ENCODE peak calls at places on chromosomes 3 and 15, in four cellular contexts. One of them, this sample, is unnamed.

GRCh38 chr3:138213373-138214085 is 26.4 kb downstream of the ARMC8 start:
- DNase-seq in A549: no peak
- DNase-seq in HepG2: no peak
- DNase-seq in SK-N-SH: no peak
- DNase-seq in this sample: no peak

GRCh38 chr15:101431301-101431700 is 58.2 kb downstream of the PCSK6 start:
- DNase-seq in SK-N-SH: no peak
- DNase-seq in A549: no peak
- DNase-seq in HepG2: no peak
- DNase-seq in this sample: no peak

GRCh38 chr15:63494406-63494805 is 10.0 kb upstream of the USP3 start:
- DNase-seq in HepG2: no peak
- DNase-seq in SK-N-SH: no peak
- DNase-seq in A549: no peak
- DNase-seq in this sample: no peak

GRCh38 chr3:54533856-54534255 is 394.0 kb downstream of the LRTM1 start:
- DNase-seq in HepG2: peak
- DNase-seq in SK-N-SH: no peak
- DNase-seq in A549: no peak
- DNase-seq in this sample: no peak

GRCh38 chr3:74089854-74090253 is 465.1 kb upstream of the PDZRN3 start:
- DNase-seq in HepG2: no peak
- DNase-seq in SK-N-SH: no peak
- DNase-seq in A549: no peak
- DNase-seq in this sample: no peak

GRCh38 chr3:80244390-80244789 is 476.6 kb upstream of the ROBO1 start:
- DNase-seq in HepG2: no peak
- DNase-seq in SK-N-SH: no peak
- DNase-seq in A549: no peak
- DNase-seq in this sample: no peak

GRCh38 chr3:108818404-108818803 is 4.2 kb upstream of the TRAT1 start:
- DNase-seq in SK-N-SH: peak
- DNase-seq in A549: no peak
- DNase-seq in HepG2: peak
- DNase-seq in this sample: no peak

GRCh38 chr3:196641278-196642058 is 2.0 kb downstream of the NRROS start:
- DNase-seq in SK-N-SH: no peak
- DNase-seq in A549: no peak
- DNase-seq in HepG2: no peak
- DNase-seq in this sample: no peak

GRCh38 chr3:171132873-171133272 is 106.4 kb upstream of the SLC2A2 start:
- DNase-seq in A549: no peak
- DNase-seq in HepG2: no peak
- DNase-seq in SK-N-SH: no peak
- DNase-seq in this sample: no peak

GRCh38 chr15:57060799-57061198 is 142.4 kb downstream of the TCF12 start:
- DNase-seq in HepG2: peak
- DNase-seq in A549: no peak
- DNase-seq in SK-N-SH: no peak
- DNase-seq in this sample: no peak

GRCh38 chr15:61205427-61205826 is 23.7 kb downstream of the RORA start:
- DNase-seq in SK-N-SH: no peak
- DNase-seq in HepG2: no peak
- DNase-seq in A549: no peak
- DNase-seq in this sample: no peak

GRCh38 chr3:151347432-151347831 is 18.1 kb upstream of the P2RY13 start:
- DNase-seq in SK-N-SH: no peak
- DNase-seq in HepG2: no peak
- DNase-seq in A549: no peak
- DNase-seq in this sample: no peak

GRCh38 chr3:149174901-149175300 is 45.5 kb downstream of the HPS3 start:
- DNase-seq in HepG2: no peak
- DNase-seq in A549: no peak
- DNase-seq in SK-N-SH: no peak
- DNase-seq in this sample: peak

GRCh38 chr15:67613708-67614107 is 71.2 kb downstream of the MAP2K5 start:
- DNase-seq in A549: peak
- DNase-seq in SK-N-SH: no peak
- DNase-seq in HepG2: no peak
- DNase-seq in this sample: no peak

GRCh38 chr3:123489400-123490004 is 40.6 kb upstream of the ADCY5 start:
- DNase-seq in A549: peak
- DNase-seq in SK-N-SH: peak
- DNase-seq in HepG2: peak
- DNase-seq in this sample: no peak

GRCh38 chr15:60582370-60583036 is 103.6 kb upstream of the ICE2 start:
- DNase-seq in SK-N-SH: no peak
- DNase-seq in HepG2: peak
- DNase-seq in A549: no peak
- DNase-seq in this sample: no peak

GRCh38 chr3:190486201-190486865 is 27.6 kb upstream of the IL1RAP start:
- DNase-seq in A549: no peak
- DNase-seq in HepG2: no peak
- DNase-seq in SK-N-SH: no peak
- DNase-seq in this sample: no peak

GRCh38 chr3:113088616-113089015 is 97.8 kb downstream of the GTPBP8 start:
- DNase-seq in HepG2: no peak
- DNase-seq in A549: no peak
- DNase-seq in SK-N-SH: no peak
- DNase-seq in this sample: no peak

DNA sequence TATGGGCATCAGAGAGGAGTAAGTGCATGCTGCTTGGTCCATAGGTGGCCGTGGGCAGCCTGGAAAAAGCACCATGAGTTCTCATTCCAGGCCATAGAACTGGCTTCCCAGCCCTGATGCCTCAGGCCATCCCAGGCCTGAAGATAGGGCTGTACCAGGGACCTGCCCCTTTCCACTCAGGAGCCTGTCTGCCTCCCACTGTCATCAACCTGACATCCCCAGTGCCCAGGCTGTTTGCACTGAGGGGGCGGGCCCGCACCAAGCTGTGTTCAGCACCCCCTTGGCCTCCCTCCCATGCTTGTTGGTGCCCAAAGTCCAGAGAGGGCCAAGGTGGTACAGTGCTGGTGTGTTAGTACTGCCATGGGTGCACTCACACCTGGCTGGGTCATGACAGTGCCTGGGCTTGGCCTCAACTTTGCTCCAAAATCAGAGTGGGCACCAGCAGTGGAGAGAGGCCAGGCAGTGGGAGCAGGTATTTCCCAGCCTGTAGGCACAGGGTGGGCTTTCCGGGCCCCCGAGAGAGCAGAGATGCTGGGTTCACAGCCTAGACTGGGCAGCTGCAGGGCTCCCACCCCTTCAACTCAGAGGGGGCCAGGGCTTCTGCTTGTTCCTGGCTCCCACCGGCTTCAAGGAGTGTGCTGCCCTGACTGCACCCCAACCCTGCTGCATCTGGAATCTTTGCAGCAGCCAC is 556.1 kb downstream of the SI start:
- DNase-seq in A549: no peak
- DNase-seq in HepG2: no peak
- DNase-seq in SK-N-SH: no peak
- DNase-seq in this sample: no peak
- TF ChIP-seq PBX3 in A549: no peak
- TF ChIP-seq PBX3 in HepG2: no peak
- TF ChIP-seq PBX3 in SK-N-SH: no peak
- TF ChIP-seq PBX3 in this sample: no peak

DNA sequence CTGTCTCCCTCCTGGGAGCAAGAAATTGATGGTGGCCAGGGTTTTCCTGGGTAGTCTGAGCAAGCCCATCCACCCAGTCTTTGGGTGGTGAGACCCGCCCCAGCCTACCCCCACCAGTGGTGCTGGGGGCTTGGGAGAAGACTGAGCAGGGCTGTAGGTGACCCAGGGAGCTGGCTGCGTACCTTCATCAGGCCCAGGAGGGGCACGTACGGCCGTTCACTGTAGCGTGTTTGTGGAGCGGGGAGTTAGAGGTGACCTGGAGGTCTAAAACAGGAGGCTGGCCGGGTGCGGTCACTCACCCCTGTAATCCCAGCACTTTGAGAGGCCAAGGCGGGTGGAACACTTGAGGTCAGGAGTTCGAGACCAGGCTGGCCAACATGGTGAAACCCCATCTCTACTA is 11.5 kb downstream of the LOXL1 start:
- DNase-seq in HepG2: no peak
- DNase-seq in SK-N-SH: no peak
- DNase-seq in A549: no peak
- DNase-seq in this sample: no peak
- TF ChIP-seq PBX3 in HepG2: no peak
- TF ChIP-seq PBX3 in SK-N-SH: no peak
- TF ChIP-seq PBX3 in A549: no peak
- TF ChIP-seq PBX3 in this sample: no peak

GRCh38 chr3:72523409-72524172 is 324.7 kb downstream of the SHQ1 start:
- DNase-seq in SK-N-SH: no peak
- DNase-seq in A549: no peak
- DNase-seq in HepG2: no peak
- DNase-seq in this sample: peak
- TF ChIP-seq PBX3 in SK-N-SH: no peak
- TF ChIP-seq PBX3 in A549: no peak
- TF ChIP-seq PBX3 in HepG2: no peak
- TF ChIP-seq PBX3 in this sample: no peak

GRCh38 chr15:82808634-82809041 is 790 bp upstream of the WHAMM start:
- DNase-seq in SK-N-SH: no peak
- DNase-seq in A549: no peak
- DNase-seq in HepG2: peak
- DNase-seq in this sample: no peak
- TF ChIP-seq PBX3 in SK-N-SH: no peak
- TF ChIP-seq PBX3 in A549: no peak
- TF ChIP-seq PBX3 in HepG2: no peak
- TF ChIP-seq PBX3 in this sample: no peak

DNA sequence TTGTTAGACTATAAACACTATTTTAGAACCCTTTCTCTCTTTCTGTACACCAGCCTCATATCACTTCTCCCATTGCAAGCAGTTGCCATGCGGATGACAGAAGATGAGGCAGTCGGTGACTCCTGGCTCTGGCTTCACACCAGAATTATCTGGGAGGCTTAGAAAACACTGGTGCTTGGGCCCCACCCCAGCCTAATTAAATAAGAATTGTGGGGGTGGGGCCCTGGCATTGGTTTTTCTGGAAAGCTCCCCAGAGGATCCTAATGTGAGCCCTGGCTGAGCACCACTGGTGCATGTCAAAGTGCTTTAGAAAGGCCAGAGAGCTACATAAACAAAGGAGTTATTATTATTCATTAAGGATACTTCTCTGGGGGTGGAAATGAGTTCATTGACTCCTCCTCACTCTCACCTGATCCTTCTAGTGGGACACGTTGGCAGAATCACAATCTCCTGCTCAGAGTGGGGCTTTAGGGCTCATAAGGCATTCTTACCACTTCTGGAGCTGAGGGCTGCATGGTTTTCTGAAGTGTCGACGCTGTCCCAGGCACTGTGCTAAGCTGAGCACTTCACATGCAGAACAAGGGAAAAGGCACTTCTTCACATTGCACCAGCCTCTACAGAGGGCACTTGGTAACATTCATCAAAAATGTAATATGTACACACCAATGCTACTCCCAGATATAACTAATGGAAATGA is 188.5 kb upstream of the TLE3 start:
- DNase-seq in SK-N-SH: no peak
- DNase-seq in A549: no peak
- DNase-seq in HepG2: no peak
- DNase-seq in this sample: no peak
- TF ChIP-seq PBX3 in SK-N-SH: no peak
- TF ChIP-seq PBX3 in A549: no peak
- TF ChIP-seq PBX3 in HepG2: no peak
- TF ChIP-seq PBX3 in this sample: no peak

This sample was measured in GM12878.